ENCODE peak calls at places on chromosomes 16 and 17, in five cellular contexts. C is AG10803, M is fibroblast of mammary gland, D is endothelial cell, F is natural killer cell. P is an unnamed sample.

GRCh38 chr16:84526794-84527485 is 22.5 kb upstream of the MEAK7 start:
- DNase-seq in C (peak; percentile 63), M (peak; percentile 80), D (no peak), F (no peak), P (no peak)

GRCh38 chr16:57166951-57167350 is 18.9 kb downstream of the PSME3IP1 start:
- DNase-seq in C (no peak), M (peak; percentile 87), D (no peak), F (no peak), P (no peak)

GRCh38 chr16:57263585-57264351 is 18.7 kb downstream of the ARL2BP start:
- DNase-seq in C (no peak), M (no peak), D (no peak), F (no peak), P (no peak)

GRCh38 chr17:62064791-62065563 is at the start of gene MED13:
- DNase-seq in C (peak; percentile 38), M (peak; percentile 26), D (peak; percentile 52), F (peak; percentile 66), P (peak; percentile 12)

GRCh38 chr16:28538733-28539596 is at the start of gene NUPR1:
- DNase-seq in C (peak; percentile 99), M (peak; percentile 99), D (no peak), F (no peak), P (peak; percentile 93)

GRCh38 chr17:43880420-43880991 is 26.8 kb downstream of the MPP2 start:
- DNase-seq in C (peak; percentile 3), M (no peak), D (peak; percentile 61), F (peak; percentile 23), P (no peak)

GRCh38 chr17:28828294-28829040 is 14.1 kb downstream of the FAM222B start:
- DNase-seq in C (peak; percentile 40), M (no peak), D (no peak), F (no peak), P (peak; percentile 49)

GRCh38 chr17:5379351-5380107 is 39.9 kb downstream of the NUP88 start:
- DNase-seq in C (no peak), M (no peak), D (no peak), F (no peak), P (no peak)

GRCh38 chr17:68290268-68290954 is 516 bp downstream of the SLC16A6 start:
- DNase-seq in C (no peak), M (no peak), D (peak; percentile 47), F (peak; percentile 69), P (no peak)

DNA sequence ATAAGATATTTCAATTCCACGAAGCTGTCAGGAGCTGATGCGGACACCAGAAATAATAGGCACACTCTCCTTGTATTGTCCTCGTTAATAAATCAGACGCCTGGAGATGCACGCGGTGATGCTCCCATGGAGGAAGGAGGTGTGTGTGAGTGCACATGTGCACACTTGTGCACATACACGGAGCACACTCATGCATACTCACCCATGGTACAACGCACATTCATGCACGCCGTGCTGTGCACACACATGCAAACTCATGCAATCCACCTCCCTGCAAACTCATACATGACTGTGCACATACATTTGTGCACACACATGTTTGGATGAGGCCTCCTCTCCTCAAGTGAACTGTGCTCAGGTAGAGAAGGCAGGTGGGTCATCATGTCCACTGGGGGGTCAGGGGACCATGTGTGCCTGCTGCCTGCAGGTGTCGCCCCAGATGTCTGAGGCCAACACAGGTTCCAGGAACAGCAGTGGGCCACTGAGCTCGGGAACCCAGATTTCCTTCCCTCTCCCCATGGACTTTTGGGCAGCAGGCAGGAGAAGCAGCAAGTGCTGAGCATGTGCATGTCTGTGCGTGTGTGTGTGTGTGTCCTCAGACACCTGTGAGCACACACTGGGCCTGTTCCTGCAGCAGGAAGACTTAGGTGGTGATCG is 165.3 kb downstream of the SDK2 start:
- DNase-seq in C (no peak), M (no peak), D (no peak), F (no peak), P (no peak)
- TF ChIP-seq CTCF in C (no peak), M (no peak), D (peak; percentile 28), F (no peak), P (no peak)

DNA sequence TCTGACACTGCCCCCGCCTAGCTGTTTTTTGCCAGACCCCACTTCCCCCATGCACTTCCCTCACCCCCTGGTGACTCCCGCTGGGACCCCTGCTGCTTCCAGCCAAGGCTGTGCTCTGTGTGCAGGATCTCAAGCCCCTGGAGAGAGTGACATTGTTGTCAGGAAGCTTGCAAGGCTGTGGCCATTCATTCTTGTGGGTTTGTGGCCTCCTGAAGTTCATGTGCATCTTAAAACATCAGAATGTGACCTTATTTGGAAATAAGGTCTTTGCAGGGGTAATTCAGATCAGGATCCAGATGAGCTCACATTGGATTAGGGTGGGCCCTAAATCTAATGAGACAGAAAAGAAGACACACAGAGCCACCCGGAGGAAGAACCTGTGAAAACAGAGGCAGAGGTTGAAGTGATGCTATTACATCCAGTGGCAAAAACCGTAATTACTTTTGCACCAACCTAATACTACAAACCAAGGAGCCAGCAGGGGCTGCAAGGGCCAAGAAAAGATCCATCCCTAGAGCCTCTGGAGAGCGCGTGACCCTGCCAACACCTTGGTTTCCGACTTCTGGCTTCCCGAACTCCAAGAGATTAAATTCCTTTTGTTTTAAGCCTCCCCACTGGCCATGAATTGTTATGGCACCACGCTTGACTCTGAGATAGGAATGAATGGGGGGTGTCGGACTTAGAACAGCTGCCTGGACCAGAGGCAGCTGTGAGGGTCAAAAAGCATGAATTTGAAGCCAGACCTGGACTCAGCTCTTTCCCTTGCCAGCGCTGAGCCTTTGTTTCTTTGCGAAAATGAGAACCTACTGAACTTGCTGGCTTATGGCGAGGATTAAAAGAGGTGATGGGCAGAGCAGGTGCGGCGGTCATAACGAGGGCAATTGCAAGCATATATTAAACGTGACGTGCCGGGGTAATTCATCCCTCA is 75.5 kb downstream of the BMERB1 start:
- DNase-seq in C (peak; percentile 75), M (peak; percentile 49), D (no peak), F (no peak), P (peak; percentile 51)
- TF ChIP-seq CTCF in C (peak; percentile 39), M (no peak), D (no peak), F (no peak), P (peak; percentile 21)

GRCh38 chr16:22318690-22319358 is 21.6 kb downstream of the POLR3E start:
- DNase-seq in C (peak; percentile 40), M (peak; percentile 39), D (peak; percentile 68), F (peak; percentile 43), P (peak; percentile 36)
- TF ChIP-seq CTCF in C (peak; percentile 69), M (peak; percentile 55), D (peak; percentile 71), F (peak; percentile 69), P (peak; percentile 83)

DNA sequence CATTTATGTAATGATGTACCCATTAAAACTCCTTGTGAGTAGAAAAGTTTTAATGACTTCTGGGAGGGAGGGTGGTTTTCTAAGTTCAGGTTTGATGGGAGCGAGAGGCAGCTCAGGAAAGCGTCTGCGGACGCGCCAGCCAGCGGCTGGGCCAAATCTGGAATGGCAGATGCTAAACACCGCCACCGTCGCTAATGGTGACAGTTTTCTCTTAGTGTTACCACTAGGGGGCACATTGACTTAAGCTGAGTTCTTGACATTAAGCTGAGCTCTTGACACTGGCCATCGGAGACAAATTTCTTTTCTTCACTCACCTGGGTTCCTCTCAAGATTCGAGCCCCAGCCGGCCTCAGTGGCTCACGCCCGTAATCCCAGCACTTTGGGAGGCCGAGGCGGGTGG is 6.7 kb downstream of the TRPV1 start:
- DNase-seq in C (peak; percentile 12), M (peak; percentile 42), D (no peak), F (no peak), P (no peak)
- TF ChIP-seq CTCF in C (peak; percentile 36), M (peak; percentile 43), D (peak; percentile 58), F (peak; percentile 23), P (peak; percentile 73)